ENCODE peak calls at places on chromosome 4, in ten cellular contexts. J is left ventricle myocardium inferior; V is breast epithelium; R is CD8-positive, alpha-beta T cell; P is iPS DF 6.9; B is colonic mucosa; F is right lobe of liver; Z is effector memory CD4-positive, alpha-beta T cell; X is CD8-positive, alpha-beta memory T cell; S is AG04450. L is an unnamed sample. For H3K27me3, the result is how much of the 10 kb centered on the place peaks cover.

GRCh38 chr4:118279328-118279727 is 73.5 kb downstream of the PRSS12 start:
- DNase-seq in J (no peak), V (no peak), R (no peak), P (no peak), B (no peak), F (no peak), Z (no peak), X (no peak), S (no peak), L (no peak)

GRCh38 chr4:80011636-80012236 is 61.3 kb downstream of the ANTXR2 start:
- DNase-seq in J (no peak), V (no peak), R (no peak), P (no peak), B (no peak), F (no peak), Z (no peak), X (no peak), S (peak), L (no peak)

GRCh38 chr4:7559741-7560376 is 125.1 kb upstream of the PSAPL1 start:
- DNase-seq in J (no peak), V (no peak), R (no peak), P (no peak), B (no peak), F (peak), Z (no peak), X (no peak), S (no peak), L (no peak)

GRCh38 chr4:139901516-139902327 is 236.1 kb downstream of the MGST2 start:
- DNase-seq in J (no peak), V (no peak), R (no peak), P (no peak), B (no peak), F (no peak), Z (no peak), X (no peak), S (no peak), L (no peak)

GRCh38 chr4:6516762-6517161 is 44.3 kb upstream of the PPP2R2C start:
- DNase-seq in J (peak), V (no peak), R (no peak), P (no peak), B (no peak), F (no peak), Z (no peak), X (no peak), S (no peak), L (no peak)

GRCh38 chr4:26028793-26029511 is 114.9 kb downstream of the SMIM20 start:
- DNase-seq in J (peak), V (no peak), R (peak), P (peak), B (peak), F (peak), Z (peak), X (peak), S (peak), L (peak)

GRCh38 chr4:7647932-7648812 is 213.4 kb upstream of the PSAPL1 start:
- DNase-seq in J (no peak), V (no peak), R (no peak), P (no peak), B (no peak), F (peak), Z (no peak), X (no peak), S (no peak), L (peak)

GRCh38 chr4:139581096-139581495 is 25.1 kb upstream of the SETD7 start:
- DNase-seq in J (no peak), V (no peak), R (no peak), P (no peak), B (no peak), F (no peak), Z (no peak), X (no peak), S (no peak), L (no peak)

GRCh38 chr4:17680985-17681920 is 66.8 kb downstream of the MED28 start:
- DNase-seq in J (no peak), V (no peak), R (no peak), P (no peak), B (no peak), F (no peak), Z (no peak), X (no peak), S (no peak), L (no peak)

GRCh38 chr4:74073358-74073757 is 25.6 kb downstream of the CXCL2 start:
- DNase-seq in J (no peak), V (no peak), R (no peak), P (no peak), B (no peak), F (no peak), Z (no peak), X (no peak), S (no peak), L (no peak)

GRCh38 chr4:128354205-128354821 is 66.7 kb upstream of the PGRMC2 start:
- DNase-seq in J (no peak), V (no peak), R (no peak), P (no peak), B (no peak), F (peak), Z (no peak), X (no peak), S (peak), L (no peak)

GRCh38 chr4:174283507-174284180 is at the start of the genes CEP44 and FBXO8:
- DNase-seq in J (peak), V (peak), R (peak), P (peak), B (peak), F (peak), Z (peak), X (peak), S (peak), L (peak)

GRCh38 chr4:120353235-120353634 is 286.6 kb upstream of the MAD2L1 start:
- DNase-seq in J (no peak), V (no peak), R (no peak), P (no peak), B (no peak), F (no peak), Z (no peak), X (no peak), S (no peak), L (no peak)

GRCh38 chr4:154612472-154613414 is at the start of gene FGG:
- DNase-seq in J (no peak), V (no peak), R (no peak), P (no peak), B (no peak), F (peak), Z (no peak), X (no peak), S (no peak), L (no peak)

GRCh38 chr4:6147441-6147840 is 52.9 kb downstream of the JAKMIP1 start:
- DNase-seq in J (no peak), V (no peak), R (no peak), P (no peak), B (no peak), F (no peak), Z (no peak), X (no peak), S (no peak), L (no peak)

GRCh38 chr4:166174717-166175510 is 301.9 kb downstream of the TLL1 start:
- DNase-seq in J (no peak), V (no peak), R (no peak), P (no peak), B (no peak), F (no peak), Z (no peak), X (no peak), S (no peak), L (no peak)

GRCh38 chr4:98601719-98602118 is 56.7 kb downstream of the TSPAN5 start:
- DNase-seq in J (no peak), V (no peak), R (no peak), P (no peak), B (no peak), F (no peak), Z (no peak), X (no peak), S (no peak), L (no peak)

GRCh38 chr4:2354127-2354526 is 64.3 kb downstream of the ZFYVE28 start:
- DNase-seq in J (no peak), V (no peak), R (peak), P (no peak), B (no peak), F (no peak), Z (no peak), X (peak), S (no peak), L (peak)

GRCh38 chr4:76989391-76990061 is 40.0 kb downstream of the SEPTIN11 start:
- DNase-seq in J (no peak), V (no peak), R (peak), P (no peak), B (no peak), F (no peak), Z (peak), X (peak), S (no peak), L (no peak)

GRCh38 chr4:39169426-39169825 is 12.9 kb upstream of the WDR19 start:
- DNase-seq in J (no peak), V (no peak), R (no peak), P (no peak), B (no peak), F (no peak), Z (no peak), X (no peak), S (no peak), L (no peak)

GRCh38 chr4:94127707-94128328 is 79.8 kb upstream of the SMARCAD1 start:
- DNase-seq in J (no peak), V (no peak), R (no peak), P (no peak), B (no peak), F (no peak), Z (no peak), X (no peak), S (peak), L (no peak)

GRCh38 chr4:39814403-39815185 is 116.7 kb downstream of the UBE2K start:
- DNase-seq in J (no peak), V (no peak), R (no peak), P (no peak), B (no peak), F (no peak), Z (peak), X (peak), S (no peak), L (no peak)

GRCh38 chr4:98150092-98150761 is 7.0 kb upstream of the STPG2 start:
- DNase-seq in J (no peak), V (no peak), R (no peak), P (no peak), B (no peak), F (no peak), Z (no peak), X (no peak), S (no peak), L (no peak)

GRCh38 chr4:68176500-68176899 is 46.8 kb upstream of the TMPRSS11F start:
- DNase-seq in J (no peak), V (no peak), R (no peak), P (no peak), B (no peak), F (no peak), Z (no peak), X (no peak), S (no peak), L (no peak)

GRCh38 chr4:107220976-107221375 is 184.9 kb upstream of the DKK2 start:
- DNase-seq in J (no peak), V (no peak), R (no peak), P (no peak), B (no peak), F (no peak), Z (no peak), X (no peak), S (no peak), L (no peak)

GRCh38 chr4:65510976-65511375 is 159.3 kb downstream of the EPHA5 start:
- DNase-seq in J (no peak), V (no peak), R (no peak), P (no peak), B (no peak), F (no peak), Z (no peak), X (no peak), S (no peak), L (no peak)

GRCh38 chr4:68369474-68369805 is 19.6 kb upstream of the YTHDC1 start:
- DNase-seq in J (no peak), V (peak), R (no peak), P (no peak), B (no peak), F (no peak), Z (no peak), X (no peak), S (no peak), L (no peak)

GRCh38 chr4:75844151-75844662 is 58.0 kb downstream of the PPEF2 start:
- DNase-seq in J (no peak), V (no peak), R (no peak), P (no peak), B (no peak), F (no peak), Z (no peak), X (no peak), S (peak), L (no peak)

GRCh38 chr4:10590896-10591295 is 93.7 kb downstream of the CLNK start:
- DNase-seq in J (no peak), V (no peak), R (no peak), P (no peak), B (no peak), F (no peak), Z (no peak), X (no peak), S (no peak), L (no peak)

GRCh38 chr4:11151500-11151899 is 277.2 kb downstream of the HS3ST1 start:
- DNase-seq in J (no peak), V (no peak), R (no peak), P (no peak), B (no peak), F (no peak), Z (no peak), X (no peak), S (no peak), L (no peak)

GRCh38 chr4:156673483-156673882 is 298.1 kb downstream of the PDGFC start:
- DNase-seq in J (no peak), V (no peak), R (no peak), P (no peak), B (no peak), F (no peak), Z (no peak), X (no peak), S (no peak), L (no peak)

GRCh38 chr4:144709793-144710525 is 64.0 kb downstream of the HHIP start:
- DNase-seq in J (no peak), V (peak), R (no peak), P (no peak), B (no peak), F (no peak), Z (no peak), X (no peak), S (no peak), L (no peak)

GRCh38 chr4:17613761-17614415 is 553 bp upstream of the MED28 start:
- DNase-seq in J (no peak), V (no peak), R (peak), P (no peak), B (no peak), F (peak), Z (peak), X (peak), S (peak), L (no peak)

GRCh38 chr4:95549246-95550138 is 719 bp upstream of the UNC5C start:
- DNase-seq in J (peak), V (peak), R (no peak), P (no peak), B (peak), F (peak), Z (no peak), X (no peak), S (no peak), L (no peak)

GRCh38 chr4:101584306-101584705 is 206.2 kb upstream of the BANK1 start:
- DNase-seq in J (no peak), V (no peak), R (no peak), P (no peak), B (no peak), F (no peak), Z (no peak), X (no peak), S (no peak), L (no peak)

GRCh38 chr4:147480891-147481576 is at the start of gene EDNRA:
- DNase-seq in J (peak), V (no peak), R (no peak), P (no peak), B (no peak), F (peak), Z (no peak), X (no peak), S (no peak), L (peak)

GRCh38 chr4:86338989-86339388 is 20.9 kb downstream of the MAPK10 start:
- DNase-seq in J (no peak), V (no peak), R (no peak), P (no peak), B (no peak), F (no peak), Z (no peak), X (no peak), S (peak), L (no peak)

GRCh38 chr4:167595898-167596297 is 361.6 kb upstream of the SPOCK3 start:
- DNase-seq in J (no peak), V (no peak), R (no peak), P (no peak), B (no peak), F (no peak), Z (no peak), X (no peak), S (no peak), L (no peak)

GRCh38 chr4:4395849-4396627 is 9.1 kb downstream of the NSG1 start:
- DNase-seq in J (no peak), V (no peak), R (no peak), P (no peak), B (no peak), F (no peak), Z (no peak), X (no peak), S (peak), L (peak)
- H3K4me3 ChIP-seq in J (no peak), V (no peak), R (no peak), P (no peak), B (no peak), F (no peak), Z (no peak), X (no peak), S (peak), L (no peak)

GRCh38 chr4:54091637-54092404 is 8.1 kb upstream of the GSX2 start:
- DNase-seq in J (peak), V (peak), R (peak), P (no peak), B (peak), F (peak), Z (peak), X (peak), S (no peak), L (peak)

GRCh38 chr4:54094449-54094848 is 5.5 kb upstream of the GSX2 start:
- DNase-seq in J (no peak), V (no peak), R (no peak), P (no peak), B (no peak), F (no peak), Z (no peak), X (no peak), S (no peak), L (no peak)

GRCh38 chr4:54093609-54094240 is 6.2 kb upstream of the GSX2 start:
- DNase-seq in J (no peak), V (no peak), R (no peak), P (no peak), B (no peak), F (no peak), Z (no peak), X (no peak), S (no peak), L (no peak)

GRCh38 chr4:54092405-54092759 is 7.6 kb upstream of the GSX2 start:
- DNase-seq in J (no peak), V (no peak), R (no peak), P (no peak), B (no peak), F (no peak), Z (no peak), X (no peak), S (no peak), L (no peak)

DNA sequence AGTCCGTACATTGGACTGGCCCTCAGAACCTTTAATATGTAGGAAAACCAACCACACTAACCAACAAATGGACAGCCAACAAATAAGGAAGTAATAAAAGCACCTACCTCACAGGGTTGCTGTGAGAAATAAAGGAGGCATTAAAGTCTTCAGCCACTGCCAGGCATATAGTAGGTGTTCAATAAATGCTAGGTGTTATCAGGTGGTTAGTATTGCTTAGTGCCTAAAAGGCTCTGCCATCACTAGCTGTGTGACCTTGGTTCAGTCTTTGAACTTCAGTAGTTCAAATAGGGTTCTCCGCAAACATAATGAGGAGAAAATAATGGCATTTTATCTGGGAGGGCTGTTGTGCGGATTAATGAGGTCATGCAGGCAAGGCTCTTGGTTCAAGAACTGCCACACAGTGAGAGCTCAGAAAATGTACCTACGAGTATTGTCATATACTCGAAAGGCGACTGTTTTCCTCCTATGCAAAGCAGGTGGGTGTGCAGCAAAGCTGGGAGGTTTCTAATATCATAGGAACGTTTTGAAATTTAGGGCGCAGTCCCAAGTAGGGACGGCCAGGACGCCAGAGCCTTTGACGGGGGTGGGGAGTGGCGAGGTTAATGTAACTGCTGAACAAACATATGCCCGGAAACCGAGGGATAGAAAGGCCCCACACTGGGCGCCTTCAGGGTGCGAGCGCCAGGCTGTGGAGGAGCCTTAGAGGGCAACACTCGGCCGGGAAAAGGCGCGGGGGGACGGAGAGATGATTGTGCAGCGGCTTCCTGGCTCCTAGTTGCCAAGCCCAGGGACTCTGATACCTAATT is 7.0 kb upstream of the GSX2 start:
- DNase-seq in J (no peak), V (no peak), R (no peak), P (no peak), B (no peak), F (no peak), Z (no peak), X (no peak), S (no peak), L (no peak)
- H3K27me3 ChIP-seq in J (half or more), V (under half), R (under half), P (half or more), B (half or more), F (under half), Z (half or more), X (half or more), S (under half), L (half or more)

GRCh38 chr4:82124365-82124764 is 249.4 kb downstream of the HNRNPD start:
- DNase-seq in J (no peak), V (no peak), R (no peak), P (no peak), B (no peak), F (no peak), Z (no peak), X (no peak), S (no peak), L (no peak)
- H3K4me3 ChIP-seq in J (no peak), V (no peak), R (no peak), P (no peak), B (no peak), F (no peak), Z (no peak), X (no peak), S (no peak), L (no peak)

DNA sequence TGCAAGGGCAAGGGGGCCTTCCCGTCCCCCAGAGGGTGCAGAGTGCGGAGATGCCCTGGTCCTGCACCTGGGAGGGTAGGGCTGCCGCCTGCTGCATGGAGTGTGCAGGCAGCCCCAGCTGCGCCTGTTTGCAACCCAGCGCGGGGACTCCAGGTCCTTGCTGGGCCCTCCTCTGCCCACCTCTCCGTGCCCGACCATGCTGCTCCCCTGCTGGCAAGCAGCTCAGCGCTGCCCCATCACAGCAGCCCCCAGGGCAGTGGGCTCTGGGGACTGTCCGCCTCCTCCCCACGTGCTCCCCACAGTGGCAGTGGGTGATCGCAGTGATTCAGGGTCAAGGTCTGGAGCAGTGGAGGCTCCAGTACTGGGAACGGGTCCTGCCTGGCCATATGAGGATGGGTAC is 5.0 kb upstream of the FBXW7 start:
- DNase-seq in J (no peak), V (no peak), R (no peak), P (no peak), B (no peak), F (no peak), Z (no peak), X (no peak), S (no peak), L (no peak)
- H3K27me3 ChIP-seq in J (under half), V (under half), R (under half), P (under half), B (under half), F (under half), Z (under half), X (under half), S (under half), L (under half)

GRCh38 chr4:151857368-151857767 is 96.6 kb upstream of the GATB start:
- DNase-seq in J (no peak), V (no peak), R (no peak), P (no peak), B (no peak), F (no peak), Z (no peak), X (no peak), S (no peak), L (no peak)
- H3K4me3 ChIP-seq in J (peak), V (no peak), R (no peak), P (no peak), B (no peak), F (peak), Z (no peak), X (no peak), S (peak), L (no peak)

GRCh38 chr4:8891255-8891645 is 19.6 kb upstream of the HMX1 start:
- DNase-seq in J (no peak), V (no peak), R (no peak), P (no peak), B (no peak), F (no peak), Z (no peak), X (no peak), S (no peak), L (no peak)

GRCh38 chr4:8892556-8893226 is 21.1 kb upstream of the HMX1 start:
- DNase-seq in J (no peak), V (no peak), R (no peak), P (no peak), B (no peak), F (no peak), Z (no peak), X (no peak), S (no peak), L (no peak)

GRCh38 chr4:8893624-8894423 is 22.2 kb upstream of the HMX1 start:
- DNase-seq in J (no peak), V (no peak), R (no peak), P (no peak), B (no peak), F (no peak), Z (no peak), X (no peak), S (no peak), L (no peak)

GRCh38 chr4:8893227-8893623 is 21.6 kb upstream of the HMX1 start:
- DNase-seq in J (no peak), V (no peak), R (no peak), P (no peak), B (no peak), F (no peak), Z (no peak), X (no peak), S (no peak), L (no peak)

GRCh38 chr4:8891646-8892555 is 20.3 kb upstream of the HMX1 start:
- DNase-seq in J (no peak), V (no peak), R (no peak), P (no peak), B (no peak), F (no peak), Z (no peak), X (no peak), S (no peak), L (no peak)
- H3K27me3 ChIP-seq in J (half or more), V (half or more), R (under half), P (half or more), B (under half), F (under half), Z (under half), X (under half), S (half or more), L (half or more)